ENCODE peak calls at places on chromosomes 4 and X, in nine cellular contexts. M is choroid plexus epithelial cell; B is RCC 7860; D is stimulated activated CD8-positive, alpha-beta memory T cell treated with anti-CD3 and anti-CD28 coated beads, Interleukin-4, amount 100 ng/mL, for 1 hour; P is aorta; F is lower lobe of right lung; X is ELR; J is hepatocyte; Z is heart right ventricle. V is an unnamed sample.

GRCh38 chr4:22019676-22020075 is 71.1 kb upstream of the KCNIP4 start:
- DNase-seq in B (no peak), D (no peak), P (no peak), Z (no peak), M (no peak), X (peak; percentile 6), F (no peak), J (no peak), V (no peak)

GRCh38 chr4:112813790-112814189 is 176.8 kb downstream of the LARP7 start:
- DNase-seq in F (no peak), D (no peak), X (peak; percentile 21), J (no peak), B (no peak), P (no peak), M (peak; percentile 67), Z (no peak), V (no peak)

GRCh38 chrX:1164322-1165288 is 47.8 kb downstream of the CRLF2 start:
- DNase-seq in P (peak; percentile 60), D (no peak), Z (no peak), J (peak; percentile 4), B (no peak), X (peak; percentile 21), F (no peak), M (no peak), V (no peak)

GRCh38 chrX:85391879-85392238 is 12.4 kb upstream of the POF1B start:
- DNase-seq in F (no peak), M (no peak), Z (no peak), P (no peak), J (no peak), D (no peak), X (no peak), B (no peak), V (no peak)

GRCh38 chr4:41873380-41874295 is 61.6 kb upstream of the TMEM33 start:
- DNase-seq in M (no peak), F (no peak), X (no peak), D (no peak), P (no peak), J (no peak), B (no peak), Z (no peak), V (no peak)

GRCh38 chrX:130575831-130576404 is 174.1 kb downstream of the RBMX2 start:
- DNase-seq in B (no peak), P (peak; percentile 51), J (peak; percentile 45), Z (peak; percentile 4), X (peak; percentile 43), F (peak; percentile 41), D (no peak), M (peak; percentile 67), V (peak; percentile 3)

GRCh38 chr4:84100071-84100470 is 399.0 kb downstream of the NKX6-1 start:
- DNase-seq in M (no peak), X (no peak), B (no peak), D (no peak), P (no peak), F (no peak), J (no peak), Z (no peak), V (no peak)

GRCh38 chr4:128958194-128958593 is 135.1 kb downstream of the SCLT1 start:
- DNase-seq in Z (peak; percentile 3), D (no peak), J (peak; percentile 13), F (no peak), B (no peak), X (no peak), P (no peak), M (peak; percentile 76), V (no peak)

GRCh38 chrX:69238153-69238959 is 73.1 kb upstream of the PJA1 start:
- DNase-seq in Z (peak; percentile 16), D (no peak), J (no peak), X (no peak), M (peak; percentile 9), P (no peak), F (no peak), B (no peak), V (no peak)

GRCh38 chr4:173076903-173077629 is 91.5 kb upstream of the GALNT7 start:
- DNase-seq in Z (no peak), F (no peak), D (no peak), M (peak; percentile 26), X (peak; percentile 39), J (no peak), B (peak; percentile 76), P (no peak), V (no peak)

GRCh38 chr4:123709336-123709735 is 312.7 kb downstream of the SPRY1 start:
- DNase-seq in Z (no peak), M (no peak), X (no peak), B (no peak), F (no peak), D (no peak), J (no peak), P (no peak), V (no peak)

GRCh38 chrX:110852180-110852579 is 56.6 kb upstream of the CHRDL1 start:
- DNase-seq in D (no peak), P (no peak), J (peak; percentile 19), Z (no peak), X (peak; percentile 53), B (no peak), M (peak; percentile 21), F (no peak), V (no peak)